ENCODE peak calls at places on chromosome 20, in five cellular contexts. Q is GM03348; N is AML-193; D is fibroblast of pulmonary artery; L is activated CD4-positive, alpha-beta T cell treated with anti-CD3 and anti-CD28 coated beads for 4 hours. B is an unnamed sample.

GRCh38 chr20:24102290-24102689 is 113.7 kb upstream of the GGTLC1 start:
- DNase-seq in Q (no peak), N (peak; percentile 46), D (peak; percentile 13), L (no peak), B (no peak)

GRCh38 chr20:35020108-35021031 is 64.7 kb downstream of the MYH7B start:
- DNase-seq in Q (no peak), N (no peak), D (peak; percentile 34), L (no peak), B (no peak)

GRCh38 chr20:6614836-6615235 is 152.7 kb upstream of the BMP2 start:
- DNase-seq in Q (no peak), N (no peak), D (no peak), L (no peak), B (no peak)

GRCh38 chr20:51042064-51042463 is 19.2 kb upstream of the KCNG1 start:
- DNase-seq in Q (no peak), N (no peak), D (no peak), L (no peak), B (no peak)

GRCh38 chr20:13825465-13825864 is 40.6 kb downstream of the NDUFAF5 start:
- DNase-seq in Q (no peak), N (no peak), D (no peak), L (no peak), B (no peak)

GRCh38 chr20:542777-543368 is 717 bp downstream of the CSNK2A1 start:
- DNase-seq in Q (peak; percentile 23), N (no peak), D (no peak), L (no peak), B (no peak)

GRCh38 chr20:8662433-8662954 is 406.4 kb upstream of the PLCB4 start:
- DNase-seq in Q (no peak), N (no peak), D (no peak), L (no peak), B (no peak)

GRCh38 chr20:35698298-35699126 is 640 bp downstream of the NFS1 start:
- DNase-seq in Q (peak; percentile 40), N (no peak), D (no peak), L (no peak), B (no peak)

GRCh38 chr20:60095456-60095855 is 137.2 kb downstream of the CDH26 start:
- DNase-seq in Q (no peak), N (no peak), D (no peak), L (no peak), B (no peak)

GRCh38 chr20:46636981-46637860 is 14.0 kb downstream of the SLC13A3 start:
- DNase-seq in Q (no peak), N (no peak), D (no peak), L (no peak), B (no peak)

GRCh38 chr20:3808141-3808479 is 12.0 kb downstream of the CDC25B start:
- DNase-seq in Q (peak; percentile 86), N (no peak), D (peak; percentile 94), L (no peak), B (peak; percentile 94)

GRCh38 chr20:34445177-34446065 is 70.8 kb upstream of the DYNLRB1 start:
- DNase-seq in Q (no peak), N (no peak), D (no peak), L (no peak), B (no peak)

GRCh38 chr20:13990465-13990864 is at the start of gene SEL1L2:
- DNase-seq in Q (no peak), N (no peak), D (no peak), L (no peak), B (no peak)

GRCh38 chr20:64084209-64085152 is at the start of gene LKAAEAR1:
- DNase-seq in Q (no peak), N (no peak), D (no peak), L (no peak), B (no peak)

GRCh38 chr20:32189691-32190607 is 17.6 kb downstream of the PLAGL2 start:
- DNase-seq in Q (peak; percentile 78), N (no peak), D (no peak), L (peak; percentile 37), B (no peak)

GRCh38 chr20:47358672-47359532 is 2.4 kb upstream of the ZMYND8 start:
- DNase-seq in Q (peak; percentile 81), N (no peak), D (peak; percentile 95), L (no peak), B (peak; percentile 89)

GRCh38 chr20:18666803-18667460 is 79.1 kb downstream of the DTD1 start:
- DNase-seq in Q (no peak), N (no peak), D (no peak), L (no peak), B (no peak)

GRCh38 chr20:19363439-19363838 is 151.0 kb downstream of the SLC24A3 start:
- DNase-seq in Q (no peak), N (no peak), D (no peak), L (no peak), B (no peak)

GRCh38 chr20:37881601-37882343 is 21.2 kb upstream of the VSTM2L start:
- DNase-seq in Q (no peak), N (no peak), D (no peak), L (no peak), B (no peak)

GRCh38 chr20:14543040-14543439 is 205.6 kb upstream of the FLRT3 start:
- DNase-seq in Q (no peak), N (no peak), D (no peak), L (no peak), B (no peak)

GRCh38 chr20:44020406-44021148 is 105.9 kb downstream of the TOX2 start:
- DNase-seq in Q (no peak), N (no peak), D (no peak), L (no peak), B (no peak)

GRCh38 chr20:50726955-50727791 is 4.2 kb upstream of the PARD6B start:
- DNase-seq in Q (no peak), N (no peak), D (no peak), L (no peak), B (no peak)

GRCh38 chr20:34112600-34113061 is 588 bp upstream of the EIF2S2 start:
- DNase-seq in Q (peak; percentile 45), N (no peak), D (peak; percentile 59), L (no peak), B (no peak)

GRCh38 chr20:37209661-37210314 is 30.4 kb upstream of the MROH8 start:
- DNase-seq in Q (no peak), N (no peak), D (no peak), L (no peak), B (no peak)

GRCh38 chr20:56798634-56799033 is 169.5 kb downstream of the TFAP2C start:
- DNase-seq in Q (no peak), N (no peak), D (no peak), L (no peak), B (no peak)

GRCh38 chr20:47606414-47607207 is 104.9 kb downstream of the NCOA3 start:
- DNase-seq in Q (no peak), N (no peak), D (no peak), L (no peak), B (no peak)

GRCh38 chr20:25000268-25000801 is 7.8 kb upstream of the APMAP start:
- DNase-seq in Q (peak; percentile 90), N (no peak), D (peak; percentile 88), L (no peak), B (peak; percentile 86)

GRCh38 chr20:32982617-32983458 is 21.4 kb downstream of the SUN5 start:
- DNase-seq in Q (no peak), N (no peak), D (no peak), L (no peak), B (no peak)

GRCh38 chr20:7392551-7392950 is 547.7 kb downstream of the HAO1 start:
- DNase-seq in Q (no peak), N (no peak), D (peak; percentile 46), L (no peak), B (no peak)

GRCh38 chr20:10636326-10636818 is 37.4 kb downstream of the JAG1 start:
- DNase-seq in Q (no peak), N (no peak), D (peak; percentile 86), L (no peak), B (no peak)

GRCh38 chr20:7285918-7286556 is 518.6 kb downstream of the BMP2 start:
- DNase-seq in Q (peak; percentile 70), N (peak; percentile 56), D (peak; percentile 94), L (no peak), B (peak; percentile 4)

GRCh38 chr20:62496525-62497218 is 20.9 kb upstream of the GATA5 start:
- DNase-seq in Q (peak; percentile 44), N (no peak), D (no peak), L (peak; percentile 23), B (no peak)

GRCh38 chr20:44395183-44395962 is 39.9 kb downstream of the HNF4A start:
- DNase-seq in Q (no peak), N (no peak), D (no peak), L (no peak), B (no peak)

GRCh38 chr20:57479196-57479595 is 45.7 kb downstream of the CTCFL start:
- DNase-seq in Q (no peak), N (no peak), D (no peak), L (no peak), B (no peak)

B was measured in HFFc6.